ENCODE peak calls at places on chromosomes 7 and 10, in nine cellular contexts. L is WERI-Rb-1; U is prostate gland; Q is lower leg skin; J is heart right ventricle; K is CD4-positive, CD25-positive, alpha-beta regulatory T cell; G is fibroblast of lung; N is A549; P is IMR-90. V is an unnamed sample.

GRCh38 chr10:118521415-118522117 is 73.9 kb downstream of the PRLHR start:
- DNase-seq in L (no peak), U (no peak), Q (no peak), J (no peak), K (peak), G (no peak), N (no peak), P (no peak), V (no peak)

GRCh38 chr7:5287802-5288201 is 5.1 kb downstream of the SLC29A4 start:
- DNase-seq in L (no peak), U (no peak), Q (no peak), J (no peak), K (no peak), G (no peak), N (no peak), P (no peak), V (no peak)

GRCh38 chr7:33982425-33982786 is 77.1 kb downstream of the BMPER start:
- DNase-seq in L (peak), U (no peak), Q (no peak), J (no peak), K (no peak), G (peak), N (peak), P (peak), V (peak)

GRCh38 chr10:67110286-67110685 is 184.4 kb downstream of the LRRTM3 start:
- DNase-seq in L (no peak), U (no peak), Q (no peak), J (no peak), K (no peak), G (no peak), N (no peak), P (no peak), V (no peak)

GRCh38 chr7:131076032-131076431 is 251.6 kb upstream of the MKLN1 start:
- DNase-seq in L (no peak), U (no peak), Q (no peak), J (no peak), K (no peak), G (peak), N (no peak), P (peak), V (peak)

GRCh38 chr7:133355822-133356221 is 102.9 kb downstream of the EXOC4 start:
- DNase-seq in L (no peak), U (no peak), Q (no peak), J (no peak), K (no peak), G (no peak), N (no peak), P (no peak), V (no peak)

GRCh38 chr10:4656576-4657194 is 169.3 kb upstream of the AKR1E2 start:
- DNase-seq in L (peak), U (peak), Q (peak), J (peak), K (peak), G (peak), N (peak), P (peak), V (peak)

GRCh38 chr7:74606909-74607255 is 50.6 kb upstream of the GTF2I start:
- DNase-seq in L (no peak), U (no peak), Q (no peak), J (no peak), K (no peak), G (no peak), N (no peak), P (no peak), V (no peak)

GRCh38 chr10:78218833-78219490 is 185.3 kb downstream of the RPS24 start:
- DNase-seq in L (no peak), U (no peak), Q (no peak), J (no peak), K (no peak), G (no peak), N (no peak), P (no peak), V (no peak)

GRCh38 chr7:35250941-35251340 is 3.0 kb downstream of the TBX20 start:
- DNase-seq in L (no peak), U (no peak), Q (no peak), J (no peak), K (peak), G (no peak), N (no peak), P (no peak), V (no peak)

GRCh38 chr10:71201921-71202713 is 10.3 kb upstream of the UNC5B start:
- DNase-seq in L (no peak), U (no peak), Q (no peak), J (no peak), K (no peak), G (no peak), N (no peak), P (no peak), V (no peak)

GRCh38 chr7:94696981-94697670 is 41.2 kb upstream of the SGCE start:
- DNase-seq in L (no peak), U (no peak), Q (no peak), J (peak), K (no peak), G (peak), N (peak), P (peak), V (peak)

GRCh38 chr7:84145892-84146291 is 48.7 kb downstream of the SEMA3A start:
- DNase-seq in L (no peak), U (no peak), Q (no peak), J (no peak), K (no peak), G (no peak), N (no peak), P (no peak), V (no peak)

GRCh38 chr7:129877146-129877792 is 75.5 kb downstream of the UBE2H start:
- DNase-seq in L (no peak), U (no peak), Q (no peak), J (no peak), K (no peak), G (no peak), N (no peak), P (no peak), V (no peak)

GRCh38 chr7:35605760-35606159 is 89.2 kb downstream of the HERPUD2 start:
- DNase-seq in L (no peak), U (no peak), Q (no peak), J (no peak), K (no peak), G (peak), N (peak), P (peak), V (peak)

GRCh38 chr7:16804674-16805439 is at the start of gene AGR2:
- DNase-seq in L (no peak), U (peak), Q (peak), J (no peak), K (no peak), G (no peak), N (peak), P (peak), V (no peak)

GRCh38 chr7:92904292-92905131 is 68.1 kb upstream of the CDK6 start:
- DNase-seq in L (no peak), U (no peak), Q (peak), J (no peak), K (peak), G (peak), N (peak), P (peak), V (peak)

GRCh38 chr10:29344073-29344820 is 55.4 kb downstream of the LYZL1 start:
- DNase-seq in L (no peak), U (no peak), Q (no peak), J (peak), K (no peak), G (no peak), N (no peak), P (peak), V (peak)

GRCh38 chr7:88226886-88227516 is 7.2 kb upstream of the SRI start:
- DNase-seq in L (no peak), U (no peak), Q (no peak), J (no peak), K (no peak), G (peak), N (peak), P (peak), V (peak)

GRCh38 chr10:70807566-70807965 is 8.2 kb upstream of the SGPL1 start:
- DNase-seq in L (no peak), U (no peak), Q (no peak), J (no peak), K (no peak), G (no peak), N (no peak), P (no peak), V (no peak)

GRCh38 chr7:16586081-16586874 is 59.3 kb downstream of the ANKMY2 start:
- DNase-seq in L (no peak), U (no peak), Q (no peak), J (peak), K (no peak), G (no peak), N (no peak), P (no peak), V (no peak)

GRCh38 chr10:25641576-25641975 is 292.5 kb upstream of the MYO3A start:
- DNase-seq in L (no peak), U (no peak), Q (no peak), J (no peak), K (no peak), G (no peak), N (no peak), P (no peak), V (no peak)

GRCh38 chr7:871900-872537 is 4.3 kb upstream of the GET4 start:
- DNase-seq in L (no peak), U (no peak), Q (no peak), J (no peak), K (no peak), G (no peak), N (no peak), P (no peak), V (no peak)

GRCh38 chr10:18737236-18737635 is 78.0 kb downstream of the ARL5B start:
- DNase-seq in L (no peak), U (no peak), Q (no peak), J (no peak), K (no peak), G (peak), N (no peak), P (peak), V (peak)

GRCh38 chr10:14925268-14925667 is 28.6 kb downstream of the DCLRE1C start:
- DNase-seq in L (no peak), U (no peak), Q (no peak), J (no peak), K (no peak), G (no peak), N (no peak), P (no peak), V (no peak)

GRCh38 chr7:46344533-46344932 is 423.5 kb upstream of the IGFBP3 start:
- DNase-seq in L (no peak), U (no peak), Q (no peak), J (no peak), K (no peak), G (no peak), N (no peak), P (no peak), V (no peak)

GRCh38 chr10:80579370-80579769 is 41.7 kb downstream of the SH2D4B start:
- DNase-seq in L (no peak), U (no peak), Q (no peak), J (no peak), K (no peak), G (no peak), N (no peak), P (no peak), V (no peak)

GRCh38 chr10:129365767-129366400 is 101.2 kb upstream of the MGMT start:
- DNase-seq in L (peak), U (no peak), Q (no peak), J (no peak), K (peak), G (no peak), N (peak), P (no peak), V (no peak)

GRCh38 chr7:131365876-131366275 is 38.2 kb downstream of the MKLN1 start:
- DNase-seq in L (no peak), U (no peak), Q (no peak), J (no peak), K (peak), G (peak), N (no peak), P (peak), V (peak)

GRCh38 chr10:77431209-77431611 is 206.4 kb downstream of the KCNMA1 start:
- DNase-seq in L (peak), U (peak), Q (no peak), J (no peak), K (no peak), G (no peak), N (peak), P (no peak), V (no peak)

GRCh38 chr10:91536101-91536500 is 96.8 kb downstream of the PPP1R3C start:
- DNase-seq in L (no peak), U (no peak), Q (no peak), J (peak), K (no peak), G (peak), N (no peak), P (peak), V (peak)

GRCh38 chr10:114703377-114704125 is 45.5 kb upstream of the ABLIM1 start:
- DNase-seq in L (peak), U (no peak), Q (no peak), J (no peak), K (peak), G (peak), N (peak), P (peak), V (no peak)

GRCh38 chr7:51123322-51124021 is 193.1 kb downstream of the COBL start:
- DNase-seq in L (no peak), U (no peak), Q (peak), J (peak), K (peak), G (peak), N (peak), P (peak), V (peak)

GRCh38 chr7:82339958-82340357 is 103.6 kb downstream of the CACNA2D1 start:
- DNase-seq in L (no peak), U (no peak), Q (no peak), J (no peak), K (no peak), G (no peak), N (no peak), P (no peak), V (no peak)

GRCh38 chr7:55100172-55100961 is 81.5 kb downstream of the EGFR start:
- DNase-seq in L (no peak), U (peak), Q (no peak), J (peak), K (no peak), G (peak), N (no peak), P (peak), V (no peak)

GRCh38 chr10:100866010-100866409 is 46.8 kb upstream of the SLF2 start:
- DNase-seq in L (no peak), U (no peak), Q (no peak), J (no peak), K (no peak), G (no peak), N (no peak), P (no peak), V (no peak)

GRCh38 chr7:80705164-80705781 is 66.8 kb downstream of the CD36 start:
- DNase-seq in L (no peak), U (no peak), Q (no peak), J (no peak), K (no peak), G (no peak), N (no peak), P (no peak), V (no peak)

GRCh38 chr10:106479619-106480018 is 684.9 kb downstream of the SORCS1 start:
- DNase-seq in L (no peak), U (no peak), Q (no peak), J (no peak), K (no peak), G (no peak), N (no peak), P (no peak), V (no peak)

GRCh38 chr7:112422842-112423496 is 27.3 kb upstream of the IFRD1 start:
- DNase-seq in L (no peak), U (peak), Q (peak), J (peak), K (peak), G (peak), N (peak), P (peak), V (peak)

GRCh38 chr7:12888727-12889126 is 201.3 kb downstream of the ARL4A start:
- DNase-seq in L (no peak), U (no peak), Q (no peak), J (no peak), K (no peak), G (peak), N (no peak), P (peak), V (peak)

DNA sequence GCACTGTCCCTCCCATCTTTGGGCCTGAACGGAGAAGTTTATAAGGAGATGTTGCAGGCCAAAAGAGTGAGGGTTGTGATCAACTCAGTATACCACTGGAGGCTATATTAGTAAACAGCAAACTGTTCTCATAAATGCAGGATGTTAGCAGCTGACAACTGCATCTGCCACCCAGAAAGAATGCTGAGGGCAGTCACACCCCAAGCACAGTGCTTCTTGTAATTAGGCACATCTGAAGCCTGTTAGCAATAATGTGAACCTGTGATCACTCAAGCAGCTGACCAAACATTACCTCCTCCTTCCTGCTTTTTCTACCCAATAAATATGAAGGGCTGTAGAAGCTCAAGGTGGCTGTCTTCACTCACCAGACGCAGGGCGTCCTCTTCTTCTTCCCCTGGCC is 38.3 kb upstream of the ZNF138 start:
- DNase-seq in L (no peak), U (no peak), Q (no peak), J (no peak), K (no peak), G (no peak), N (no peak), P (no peak), V (no peak)
- H3K4me3 ChIP-seq in L (no peak), U (no peak), Q (no peak), J (no peak), K (no peak), G (no peak), N (no peak), P (no peak), V (no peak)

DNA sequence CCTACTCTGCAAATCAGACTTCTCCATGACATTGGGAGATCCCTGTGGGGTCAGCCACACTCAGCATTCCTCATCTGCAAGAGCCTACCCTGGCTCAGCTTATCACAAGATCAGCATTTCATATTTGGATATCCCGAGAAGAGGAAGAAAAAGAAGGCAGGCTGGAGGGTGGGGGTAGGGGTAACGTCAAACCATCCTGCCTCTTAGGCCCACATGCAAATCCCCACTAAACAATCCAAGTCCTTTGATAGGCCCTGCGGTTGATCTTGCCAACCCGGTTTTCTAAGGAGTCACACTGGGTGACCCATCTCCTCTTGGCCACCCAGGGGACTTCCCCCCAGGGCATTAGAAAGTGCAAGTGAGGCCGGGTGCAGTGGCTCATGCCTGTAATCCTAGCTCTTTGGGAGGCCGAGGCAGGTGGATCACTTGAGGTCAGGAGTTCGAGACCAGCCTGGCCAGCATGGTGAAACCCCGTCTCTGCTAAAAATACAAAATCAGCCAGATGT is 128.0 kb upstream of the CALN1 start:
- DNase-seq in L (no peak), U (no peak), Q (no peak), J (no peak), K (no peak), G (no peak), N (no peak), P (no peak), V (no peak)
- H3K4me3 ChIP-seq in L (no peak), U (no peak), Q (no peak), J (no peak), K (no peak), G (no peak), N (no peak), P (no peak), V (no peak)

DNA sequence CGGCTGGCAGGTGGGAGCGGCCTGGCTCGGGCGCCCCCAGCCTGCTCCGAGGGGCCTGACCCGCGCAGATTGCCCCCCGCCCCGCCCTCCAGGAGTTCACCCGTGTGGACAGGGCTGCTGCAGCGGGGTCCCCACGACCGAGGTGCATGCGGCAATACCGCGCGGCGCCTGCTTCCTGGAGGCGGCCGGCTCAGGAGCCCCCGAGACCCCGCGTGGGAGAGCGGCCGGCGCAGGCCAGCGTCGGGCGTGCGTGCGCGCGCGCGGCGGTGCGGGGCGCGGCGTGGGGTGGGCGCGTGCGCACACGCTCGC is 1.0 kb upstream of the ACHE start:
- DNase-seq in L (no peak), U (no peak), Q (no peak), J (no peak), K (no peak), G (no peak), N (no peak), P (no peak), V (no peak)
- H3K4me3 ChIP-seq in L (peak), U (peak), Q (no peak), J (peak), K (no peak), G (no peak), N (peak), P (no peak), V (no peak)

GRCh38 chr7:29587195-29587808 is 23.7 kb downstream of the PRR15 start:
- DNase-seq in L (no peak), U (no peak), Q (no peak), J (no peak), K (no peak), G (no peak), N (no peak), P (no peak), V (no peak)
- H3K4me3 ChIP-seq in L (no peak), U (no peak), Q (no peak), J (no peak), K (no peak), G (no peak), N (no peak), P (no peak), V (no peak)

GRCh38 chr10:128210215-128211063 is 84.2 kb upstream of the MKI67 start:
- DNase-seq in L (peak), U (peak), Q (peak), J (peak), K (peak), G (peak), N (peak), P (no peak), V (peak)

GRCh38 chr10:128206676-128207075 is 80.5 kb upstream of the MKI67 start:
- DNase-seq in L (no peak), U (no peak), Q (no peak), J (no peak), K (no peak), G (no peak), N (no peak), P (no peak), V (no peak)

GRCh38 chr10:128211953-128212727 is 85.9 kb upstream of the MKI67 start:
- DNase-seq in L (peak), U (peak), Q (peak), J (peak), K (peak), G (peak), N (peak), P (peak), V (peak)

GRCh38 chr10:128209862-128210214 is 83.6 kb upstream of the MKI67 start:
- DNase-seq in L (no peak), U (no peak), Q (no peak), J (no peak), K (no peak), G (no peak), N (no peak), P (no peak), V (no peak)

DNA sequence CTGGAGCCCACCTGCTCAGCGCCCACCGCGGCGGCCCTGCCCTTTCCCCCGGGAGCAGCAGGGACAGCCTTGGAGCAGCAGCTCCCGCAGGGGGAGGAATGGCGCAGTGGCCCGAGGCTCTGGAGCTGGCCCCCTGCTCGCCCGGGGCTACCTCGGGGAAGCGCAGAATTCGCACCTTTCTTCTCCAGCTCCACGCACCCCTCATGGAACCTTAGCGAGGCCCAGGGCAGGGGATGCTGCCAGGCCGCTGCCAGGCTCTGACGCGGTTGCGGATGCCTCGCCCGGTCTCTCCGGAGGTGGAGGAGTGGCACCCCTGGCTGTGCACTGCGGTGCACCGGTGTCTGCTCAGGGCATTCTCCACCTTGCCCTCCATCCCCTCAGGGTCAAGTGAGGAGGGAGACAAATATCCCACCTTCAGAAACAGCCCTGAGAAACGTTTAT is 84.9 kb upstream of the MKI67 start:
- DNase-seq in L (no peak), U (no peak), Q (no peak), J (no peak), K (peak), G (no peak), N (no peak), P (no peak), V (no peak)
- H3K4me3 ChIP-seq in L (peak), U (peak), Q (no peak), J (peak), K (no peak), G (no peak), N (peak), P (no peak), V (no peak)